ENCODE peak calls at places on chromosome 12, in nine cellular contexts. E is A549, B is Peyer's patch, H is heart left ventricle, K is fibroblast of the aortic adventitia, T is pancreas, C is HFF-Myc, I is mucosa of descending colon, A is lower lobe of right lung. X is an unnamed sample.

GRCh38 chr12:49889361-49890095 is 14.2 kb downstream of the FAIM2 start:
- DNase-seq in E (no peak), B (no peak), H (no peak), K (no peak), T (no peak), C (no peak), I (no peak), A (no peak), X (no peak)

GRCh38 chr12:127429556-127429955 is 837.4 kb upstream of the TMEM132C start:
- DNase-seq in E (no peak), B (no peak), H (no peak), K (no peak), T (no peak), C (no peak), I (no peak), A (no peak), X (no peak)

GRCh38 chr12:10241781-10242180 is 29.1 kb downstream of the GABARAPL1 start:
- DNase-seq in E (no peak), B (no peak), H (no peak), K (no peak), T (no peak), C (no peak), I (no peak), A (no peak), X (no peak)

GRCh38 chr12:3252416-3252815 is 175.2 kb downstream of the TSPAN9 start:
- DNase-seq in E (no peak), B (peak; percentile 78), H (peak; percentile 96), K (peak; percentile 90), T (no peak), C (no peak), I (peak; percentile 57), A (peak; percentile 60), X (no peak)

GRCh38 chr12:56236985-56237384 is 7.1 kb downstream of the SLC39A5 start:
- DNase-seq in E (no peak), B (no peak), H (no peak), K (no peak), T (no peak), C (no peak), I (no peak), A (no peak), X (no peak)

GRCh38 chr12:109630815-109631214 is 57.2 kb downstream of the MVK start:
- DNase-seq in E (no peak), B (no peak), H (no peak), K (no peak), T (no peak), C (no peak), I (no peak), A (no peak), X (no peak)

GRCh38 chr12:40827923-40828592 is 135.8 kb downstream of the CNTN1 start:
- DNase-seq in E (peak; percentile 11), B (no peak), H (no peak), K (no peak), T (no peak), C (no peak), I (no peak), A (no peak), X (no peak)

GRCh38 chr12:109728921-109729836 is 15.6 kb downstream of the FAM222A start:
- DNase-seq in E (no peak), B (no peak), H (peak; percentile 15), K (no peak), T (peak; percentile 1), C (no peak), I (peak; percentile 4), A (peak; percentile 42), X (peak; percentile 52)

GRCh38 chr12:70052931-70053497 is 190.2 kb upstream of the CNOT2 start:
- DNase-seq in E (peak; percentile 81), B (peak; percentile 66), H (peak; percentile 25), K (peak; percentile 97), T (no peak), C (peak; percentile 55), I (no peak), A (no peak), X (peak; percentile 90)

GRCh38 chr12:68451261-68452091 is 119.3 kb upstream of the MDM1 start:
- DNase-seq in E (no peak), B (peak; percentile 58), H (peak; percentile 47), K (peak; percentile 99), T (no peak), C (no peak), I (no peak), A (no peak), X (peak; percentile 24)

GRCh38 chr12:54701940-54702592 is 53.9 kb upstream of the DCD start:
- DNase-seq in E (peak; percentile 55), B (no peak), H (no peak), K (peak; percentile 64), T (no peak), C (no peak), I (no peak), A (no peak), X (peak; percentile 66)

GRCh38 chr12:89369166-89369565 is 16.9 kb upstream of the DUSP6 start:
- DNase-seq in E (no peak), B (no peak), H (no peak), K (no peak), T (no peak), C (no peak), I (no peak), A (no peak), X (peak; percentile 39)

GRCh38 chr12:64688715-64689114 is 70.5 kb downstream of the GNS start:
- DNase-seq in E (no peak), B (no peak), H (no peak), K (no peak), T (no peak), C (no peak), I (no peak), A (no peak), X (no peak)

GRCh38 chr12:64685605-64686004 is 73.6 kb downstream of the GNS start:
- DNase-seq in E (no peak), B (no peak), H (no peak), K (no peak), T (no peak), C (no peak), I (no peak), A (no peak), X (no peak)

GRCh38 chr12:64687816-64688599 is 71.2 kb downstream of the GNS start:
- DNase-seq in E (no peak), B (no peak), H (no peak), K (no peak), T (no peak), C (peak; percentile 90), I (no peak), A (no peak), X (no peak)

GRCh38 chr12:64682572-64683277 is 72.4 kb downstream of the RASSF3 start:
- DNase-seq in E (peak; percentile 40), B (no peak), H (peak; percentile 76), K (peak; percentile 89), T (no peak), C (no peak), I (no peak), A (no peak), X (no peak)

GRCh38 chr12:64685076-64685475 is 74.1 kb downstream of the GNS start:
- DNase-seq in E (no peak), B (no peak), H (no peak), K (no peak), T (no peak), C (no peak), I (no peak), A (no peak), X (no peak)
- H3K4me3 ChIP-seq in E (no peak overlapping the region), B (no peak overlapping the region), H (no peak overlapping the region), K (no peak overlapping the region), T (no peak overlapping the region), C (no peak overlapping the region), I (no peak overlapping the region), A (no peak overlapping the region), X (no peak overlapping the region)

DNA sequence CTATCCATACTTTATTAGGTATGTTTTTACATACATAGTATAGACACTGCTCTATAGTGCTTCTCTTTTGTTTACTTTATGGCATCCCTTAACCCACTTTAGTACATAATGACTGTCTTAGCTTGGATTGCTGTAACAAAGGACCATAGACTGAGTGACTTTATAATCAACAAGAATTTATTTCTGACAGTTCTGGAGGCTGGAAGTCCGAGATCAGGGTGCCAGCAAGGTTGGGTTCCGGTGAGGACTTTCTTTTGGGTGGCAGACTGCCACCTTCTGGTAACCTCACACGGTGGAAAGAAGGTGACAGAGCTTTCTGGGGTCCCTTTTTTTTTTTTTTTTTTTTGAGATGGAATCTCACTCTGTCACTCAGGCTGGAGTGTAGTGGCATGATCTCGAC is 48.6 kb upstream of the PPM1H start:
- DNase-seq in E (peak; percentile 29), B (no peak), H (no peak), K (no peak), T (no peak), C (no peak), I (no peak), A (no peak), X (no peak)
- TF ChIP-seq CTCF in E (peak; percentile 39), B (no peak), H (no peak), K (no peak), T (no peak), C (peak; percentile 20), I (no peak), A (no peak), X (no peak)

GRCh38 chr12:53450936-53451335 is 966 bp upstream of the PCBP2 start:
- DNase-seq in E (no peak), B (no peak), H (no peak), K (no peak), T (no peak), C (no peak), I (no peak), A (no peak), X (no peak)
- H3K4me3 ChIP-seq in E (no peak overlapping the region), B (no peak overlapping the region), H (no peak overlapping the region), K (no peak overlapping the region), T (no peak overlapping the region), C (no peak overlapping the region), I (no peak overlapping the region), A (no peak overlapping the region), X (no peak overlapping the region)

GRCh38 chr12:29895966-29896365 is 112.2 kb upstream of the TMTC1 start:
- DNase-seq in E (no peak), B (no peak), H (no peak), K (no peak), T (no peak), C (no peak), I (no peak), A (no peak), X (no peak)

GRCh38 chr12:29902043-29902442 is 118.3 kb upstream of the TMTC1 start:
- DNase-seq in E (no peak), B (no peak), H (no peak), K (no peak), T (no peak), C (no peak), I (no peak), A (no peak), X (no peak)

GRCh38 chr12:29907486-29907885 is 123.7 kb upstream of the TMTC1 start:
- DNase-seq in E (no peak), B (no peak), H (no peak), K (no peak), T (no peak), C (no peak), I (no peak), A (no peak), X (no peak)

GRCh38 chr12:29899212-29899931 is 115.6 kb upstream of the TMTC1 start:
- DNase-seq in E (no peak), B (no peak), H (no peak), K (no peak), T (no peak), C (no peak), I (no peak), A (no peak), X (no peak)

DNA sequence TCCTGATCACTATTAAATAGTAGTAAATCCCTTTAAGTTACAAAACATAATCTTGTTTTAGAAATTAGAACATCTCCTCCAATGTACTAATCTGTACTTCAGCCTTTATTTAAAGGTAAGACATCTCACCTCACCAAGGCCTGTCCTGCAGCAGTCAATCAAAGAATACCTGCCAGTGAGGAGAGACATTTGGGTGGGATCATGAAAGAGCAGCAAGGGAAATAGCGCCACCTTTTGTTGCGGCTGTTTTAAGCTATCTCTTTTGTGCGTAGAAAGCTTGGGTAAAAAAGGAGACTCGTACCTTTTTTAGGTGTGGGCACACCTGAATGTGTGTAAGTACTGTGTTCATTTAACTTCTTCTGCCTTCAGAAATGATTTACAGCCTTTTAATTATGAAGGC is 117.8 kb upstream of the TMTC1 start:
- DNase-seq in E (no peak), B (no peak), H (no peak), K (no peak), T (no peak), C (no peak), I (no peak), A (no peak), X (no peak)
- TF ChIP-seq CTCF in E (no peak), B (no peak), H (no peak), K (no peak), T (no peak), C (no peak), I (no peak), A (no peak), X (no peak)

X was measured in epithelial cell of esophagus.